ENCODE peak calls at places on chromosomes 2 and 18, in six cellular contexts. P is NCI-H460; O is MCF 10A; M is fibroblast of lung; X is head of caudate nucleus; R is stimulated activated CD4-positive, alpha-beta T cell treated with anti-CD3 and anti-CD28 coated beads, Interleukin-1b, Interleukin-23, amount 100 ng/mL, for 24 hours. J is an unnamed sample.

GRCh38 chr2:241741016-241741415 is 6.6 kb downstream of the D2HGDH start:
- DNase-seq in P (no peak), O (peak; percentile 84), M (no peak), X (no peak), R (no peak), J (peak; percentile 86)

GRCh38 chr2:183542593-183542992 is 418.4 kb downstream of the NUP35 start:
- DNase-seq in P (no peak), O (no peak), M (no peak), X (no peak), R (no peak), J (no peak)

GRCh38 chr2:55620123-55620779 is 2.8 kb upstream of the PPP4R3B start:
- DNase-seq in P (no peak), O (peak; percentile 51), M (no peak), X (no peak), R (no peak), J (no peak)

GRCh38 chr2:70467831-70468810 is 85.5 kb downstream of the TGFA start:
- DNase-seq in P (no peak), O (no peak), M (no peak), X (no peak), R (no peak), J (no peak)

GRCh38 chr18:60892855-60893254 is 440.4 kb upstream of the CDH20 start:
- DNase-seq in P (peak; percentile 14), O (peak; percentile 97), M (peak; percentile 52), X (no peak), R (no peak), J (peak; percentile 84)

GRCh38 chr2:88451647-88452150 is 794 bp downstream of the FOXI3 start:
- DNase-seq in P (no peak), O (no peak), M (no peak), X (no peak), R (no peak), J (no peak)

GRCh38 chr2:216646116-216646515 is 12.9 kb downstream of the IGFBP2 start:
- DNase-seq in P (no peak), O (no peak), M (no peak), X (no peak), R (no peak), J (no peak)

GRCh38 chr2:149038442-149039212 is at the start of gene LYPD6B:
- DNase-seq in P (no peak), O (peak; percentile 34), M (no peak), X (no peak), R (no peak), J (peak; percentile 87)